ENCODE peak calls at places on chromosomes 3 and 15, in five cellular contexts. K is ovary, P is choroid plexus epithelial cell, H is psoas muscle, T is B cell. B is an unnamed sample.
A peak's percentile ranks its signal among the peaks of the same experiment; 100 is the strongest.

GRCh38 chr3:31701286-31701685 is 168.6 kb downstream of the STT3B start:
- DNase-seq in K (no peak), H (no peak), P (no peak), T (no peak), B (no peak)

GRCh38 chr3:21803604-21804003 is 52.6 kb upstream of the ZNF385D start:
- DNase-seq in K (no peak), H (no peak), P (no peak), T (no peak), B (no peak)

GRCh38 chr3:109804697-109805096 is 467.4 kb upstream of the DPPA4 start:
- DNase-seq in H (no peak), T (no peak), P (no peak), K (no peak), B (peak; percentile 36)

GRCh38 chr3:35639251-35640185 is at the start of gene ARPP21:
- DNase-seq in T (no peak), P (no peak), K (no peak), H (peak; percentile 89), B (peak; percentile 21)

GRCh38 chr3:183490653-183491052 is 62.2 kb upstream of the MCF2L2 start:
- DNase-seq in P (peak; percentile 59), K (no peak), H (no peak), T (no peak), B (no peak)

GRCh38 chr3:52216585-52217408 is 8.6 kb downstream of the TLR9 start:
- DNase-seq in K (peak; percentile 55), H (peak; percentile 90), P (peak; percentile 61), T (no peak), B (peak; percentile 57)

GRCh38 chr15:87649175-87649574 is 607.4 kb downstream of the NTRK3 start:
- DNase-seq in K (no peak), P (no peak), H (no peak), T (no peak), B (no peak)

GRCh38 chr3:57556459-57557087 is 499 bp downstream of the PDE12 start:
- DNase-seq in H (peak; percentile 64), P (peak; percentile 42), T (peak; percentile 42), K (no peak), B (peak; percentile 47)

GRCh38 chr3:136251511-136251910 is 1.4 kb downstream of the PCCB start:
- DNase-seq in P (no peak), T (no peak), K (no peak), H (no peak), B (no peak)

GRCh38 chr3:183116051-183116614 is 16.8 kb upstream of the MCCC1 start:
- DNase-seq in T (peak; percentile 90), K (no peak), P (peak; percentile 12), H (no peak), B (peak; percentile 73)

GRCh38 chr3:28973621-28974020 is 307.2 kb upstream of the RBMS3 start:
- DNase-seq in T (no peak), P (peak; percentile 37), H (no peak), K (no peak), B (no peak)

GRCh38 chr3:100297784-100298183 is 36.8 kb upstream of the NIT2 start:
- DNase-seq in H (no peak), T (no peak), K (no peak), P (no peak), B (no peak)

GRCh38 chr3:61565569-61565968 is 4.2 kb downstream of the PTPRG start:
- DNase-seq in T (no peak), K (no peak), H (no peak), P (no peak), B (no peak)

GRCh38 chr15:48336940-48337339 is 5.7 kb downstream of the DUT start:
- DNase-seq in T (no peak), H (no peak), P (peak; percentile 24), K (no peak), B (peak; percentile 37)
- TF ChIP-seq CTCF in T (peak; percentile 36), H (no peak), P (peak; percentile 44), K (no peak), B (peak; percentile 39)

GRCh38 chr15:37133619-37134018 is 33.3 kb upstream of the MEIS2 start:
- DNase-seq in P (peak; percentile 48), H (no peak), K (no peak), T (no peak), B (no peak)
- TF ChIP-seq CTCF in P (peak; percentile 32), H (no peak), K (no peak), T (no peak), B (no peak)

GRCh38 chr3:107369791-107370190 is 7.4 kb upstream of the CCDC54 start:
- DNase-seq in P (no peak), K (no peak), H (no peak), T (no peak), B (no peak)

GRCh38 chr3:107368999-107369398 is 8.2 kb upstream of the CCDC54 start:
- DNase-seq in K (no peak), P (no peak), H (no peak), T (no peak), B (no peak)

GRCh38 chr3:107372506-107372905 is 4.7 kb upstream of the CCDC54 start:
- DNase-seq in H (no peak), P (no peak), K (no peak), T (no peak), B (no peak)

GRCh38 chr3:107373896-107374295 is 3.3 kb upstream of the CCDC54 start:
- DNase-seq in K (no peak), T (no peak), P (no peak), H (no peak), B (no peak)

GRCh38 chr3:107370902-107371301 is 6.3 kb upstream of the CCDC54 start:
- DNase-seq in H (no peak), K (no peak), T (no peak), P (no peak), B (no peak)
- TF ChIP-seq CTCF in H (no peak), K (no peak), T (no peak), P (no peak), B (no peak)

GRCh38 chr3:33982269-33982798 is 183.9 kb downstream of the PDCD6IP start:
- DNase-seq in T (no peak), P (peak; percentile 52), K (no peak), H (no peak), B (no peak)

GRCh38 chr3:33975463-33975862 is 177.0 kb downstream of the PDCD6IP start:
- DNase-seq in T (no peak), H (no peak), K (no peak), P (peak; percentile 36), B (no peak)

GRCh38 chr3:33977227-33977626 is 178.8 kb downstream of the PDCD6IP start:
- DNase-seq in P (no peak), K (no peak), H (no peak), T (no peak), B (no peak)

DNA sequence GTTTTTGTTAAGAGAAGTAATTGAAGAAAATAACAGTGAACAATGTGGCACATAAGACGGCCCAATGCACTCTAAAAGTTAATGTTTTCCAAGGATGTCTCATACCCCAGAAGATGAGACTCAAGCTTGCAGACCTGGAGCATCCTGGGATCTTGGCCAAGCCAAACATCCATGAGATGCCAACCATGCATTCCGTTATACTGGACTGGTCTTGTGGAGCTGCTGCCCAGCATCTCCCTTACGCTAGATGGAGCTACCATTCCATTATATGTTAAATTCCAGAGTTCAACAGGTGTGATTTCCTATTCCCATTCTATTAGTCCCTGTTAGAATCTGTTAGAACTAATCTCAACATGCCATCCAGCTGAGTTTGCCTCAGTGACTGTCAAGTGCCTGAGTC is 181.8 kb downstream of the PDCD6IP start:
- DNase-seq in H (no peak), K (no peak), P (peak; percentile 86), T (no peak), B (no peak)
- TF ChIP-seq CTCF in H (peak; percentile 16), K (no peak), P (peak; percentile 80), T (no peak), B (no peak)

GRCh38 chr3:9249273-9250192 is at the start of gene SRGAP3:
- DNase-seq in K (peak; percentile 86), P (peak; percentile 89), T (peak; percentile 83), H (peak; percentile 88), B (peak; percentile 91)
- TF ChIP-seq CTCF in K (peak; percentile 69), P (peak; percentile 25), T (no peak), H (peak; percentile 34), B (peak; percentile 44)

DNA sequence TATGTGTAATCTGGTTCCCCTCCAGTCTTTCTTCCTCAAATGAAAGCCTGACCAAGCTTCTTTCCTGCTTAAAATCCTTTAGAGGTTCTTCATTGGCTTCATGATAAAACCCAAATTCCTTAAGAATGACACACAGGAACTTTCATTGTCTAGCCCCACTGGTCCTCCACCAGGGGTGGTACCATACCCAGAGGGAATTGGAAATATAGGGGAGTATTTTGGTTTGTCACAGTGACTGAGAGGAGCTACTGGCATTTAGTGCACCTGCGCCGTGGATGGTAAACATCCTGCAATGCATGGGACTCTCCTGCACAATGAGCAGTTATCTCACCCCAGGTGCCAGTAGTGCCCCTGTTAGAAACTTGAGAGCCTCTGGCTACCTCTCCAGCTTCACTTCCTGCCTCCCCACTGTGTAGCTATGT is 10.8 kb downstream of the ZWILCH start:
- DNase-seq in T (no peak), P (peak; percentile 13), K (no peak), H (no peak), B (no peak)
- TF ChIP-seq CTCF in T (no peak), P (no peak), K (no peak), H (no peak), B (no peak)

B was measured in activated CD8-positive, alpha-beta T cell treated with anti-CD3 and anti-CD28 coated beads for 36 hours.